ENCODE peak calls at places on chromosomes 3 and 15, in nine cellular contexts. One of them, this sample, is unnamed.

GRCh38 chr15:74269362-74270035 is 33.4 kb downstream of the CCDC33 start:
- DNase-seq in brain microvascular endothelial cell: no peak
- DNase-seq in OCI-LY7: no peak
- DNase-seq in kidney tubule cell: no peak
- DNase-seq in progenitor cell of endocrine pancreas: no peak
- DNase-seq in activated T-helper 9 cell treated with anti-CD3 and anti-CD28 coated beads, Interleukin-2, amount 50 U/mL, for 16 hours: no peak
- DNase-seq in Karpas-422: no peak
- DNase-seq in DMS79: no peak
- DNase-seq in HEK293T: no peak
- DNase-seq in this sample: no peak

GRCh38 chr15:60945196-60945595 is 283.9 kb downstream of the RORA start:
- DNase-seq in progenitor cell of endocrine pancreas: no peak
- DNase-seq in kidney tubule cell: no peak
- DNase-seq in OCI-LY7: no peak
- DNase-seq in DMS79: peak
- DNase-seq in HEK293T: no peak
- DNase-seq in brain microvascular endothelial cell: no peak
- DNase-seq in Karpas-422: no peak
- DNase-seq in activated T-helper 9 cell treated with anti-CD3 and anti-CD28 coated beads, Interleukin-2, amount 50 U/mL, for 16 hours: no peak
- DNase-seq in this sample: no peak

GRCh38 chr3:94150113-94150512 is 87.3 kb downstream of the NSUN3 start:
- DNase-seq in OCI-LY7: no peak
- DNase-seq in Karpas-422: no peak
- DNase-seq in DMS79: no peak
- DNase-seq in activated T-helper 9 cell treated with anti-CD3 and anti-CD28 coated beads, Interleukin-2, amount 50 U/mL, for 16 hours: no peak
- DNase-seq in HEK293T: no peak
- DNase-seq in brain microvascular endothelial cell: no peak
- DNase-seq in kidney tubule cell: no peak
- DNase-seq in progenitor cell of endocrine pancreas: no peak
- DNase-seq in this sample: no peak

GRCh38 chr3:181716916-181717315 is 5.2 kb downstream of the SOX2 start:
- DNase-seq in kidney tubule cell: no peak
- DNase-seq in brain microvascular endothelial cell: no peak
- DNase-seq in activated T-helper 9 cell treated with anti-CD3 and anti-CD28 coated beads, Interleukin-2, amount 50 U/mL, for 16 hours: no peak
- DNase-seq in DMS79: no peak
- DNase-seq in OCI-LY7: no peak
- DNase-seq in HEK293T: no peak
- DNase-seq in progenitor cell of endocrine pancreas: no peak
- DNase-seq in Karpas-422: no peak
- DNase-seq in this sample: no peak

GRCh38 chr3:128555881-128556280 is 62.9 kb upstream of the GATA2 start:
- DNase-seq in Karpas-422: no peak
- DNase-seq in brain microvascular endothelial cell: no peak
- DNase-seq in activated T-helper 9 cell treated with anti-CD3 and anti-CD28 coated beads, Interleukin-2, amount 50 U/mL, for 16 hours: no peak
- DNase-seq in HEK293T: no peak
- DNase-seq in kidney tubule cell: no peak
- DNase-seq in progenitor cell of endocrine pancreas: no peak
- DNase-seq in DMS79: no peak
- DNase-seq in OCI-LY7: no peak
- DNase-seq in this sample: no peak

GRCh38 chr15:31247404-31247803 is 79.2 kb upstream of the KLF13 start:
- DNase-seq in progenitor cell of endocrine pancreas: no peak
- DNase-seq in OCI-LY7: no peak
- DNase-seq in DMS79: no peak
- DNase-seq in activated T-helper 9 cell treated with anti-CD3 and anti-CD28 coated beads, Interleukin-2, amount 50 U/mL, for 16 hours: no peak
- DNase-seq in kidney tubule cell: no peak
- DNase-seq in HEK293T: no peak
- DNase-seq in brain microvascular endothelial cell: no peak
- DNase-seq in Karpas-422: no peak
- DNase-seq in this sample: no peak

GRCh38 chr15:33138000-33138399 is 56.5 kb downstream of the FMN1 start:
- DNase-seq in brain microvascular endothelial cell: no peak
- DNase-seq in DMS79: no peak
- DNase-seq in activated T-helper 9 cell treated with anti-CD3 and anti-CD28 coated beads, Interleukin-2, amount 50 U/mL, for 16 hours: no peak
- DNase-seq in Karpas-422: no peak
- DNase-seq in kidney tubule cell: no peak
- DNase-seq in HEK293T: no peak
- DNase-seq in progenitor cell of endocrine pancreas: no peak
- DNase-seq in OCI-LY7: no peak
- DNase-seq in this sample: no peak

GRCh38 chr15:40915106-40915661 is 14.0 kb upstream of the DLL4 start:
- DNase-seq in DMS79: no peak
- DNase-seq in HEK293T: no peak
- DNase-seq in progenitor cell of endocrine pancreas: no peak
- DNase-seq in Karpas-422: no peak
- DNase-seq in activated T-helper 9 cell treated with anti-CD3 and anti-CD28 coated beads, Interleukin-2, amount 50 U/mL, for 16 hours: no peak
- DNase-seq in brain microvascular endothelial cell: no peak
- DNase-seq in OCI-LY7: no peak
- DNase-seq in kidney tubule cell: no peak
- DNase-seq in this sample: no peak

GRCh38 chr3:30188713-30189112 is 417.7 kb upstream of the TGFBR2 start:
- DNase-seq in brain microvascular endothelial cell: peak
- DNase-seq in OCI-LY7: no peak
- DNase-seq in kidney tubule cell: peak
- DNase-seq in HEK293T: no peak
- DNase-seq in activated T-helper 9 cell treated with anti-CD3 and anti-CD28 coated beads, Interleukin-2, amount 50 U/mL, for 16 hours: no peak
- DNase-seq in Karpas-422: no peak
- DNase-seq in DMS79: peak
- DNase-seq in progenitor cell of endocrine pancreas: no peak
- DNase-seq in this sample: no peak

GRCh38 chr15:62854420-62855084 is 188.0 kb upstream of the TPM1 start:
- DNase-seq in Karpas-422: no peak
- DNase-seq in kidney tubule cell: no peak
- DNase-seq in HEK293T: no peak
- DNase-seq in activated T-helper 9 cell treated with anti-CD3 and anti-CD28 coated beads, Interleukin-2, amount 50 U/mL, for 16 hours: no peak
- DNase-seq in DMS79: no peak
- DNase-seq in progenitor cell of endocrine pancreas: no peak
- DNase-seq in OCI-LY7: no peak
- DNase-seq in brain microvascular endothelial cell: no peak
- DNase-seq in this sample: no peak

GRCh38 chr15:64070965-64071851 is 22.4 kb downstream of the CIAO2A start:
- DNase-seq in activated T-helper 9 cell treated with anti-CD3 and anti-CD28 coated beads, Interleukin-2, amount 50 U/mL, for 16 hours: no peak
- DNase-seq in kidney tubule cell: peak
- DNase-seq in Karpas-422: no peak
- DNase-seq in brain microvascular endothelial cell: peak
- DNase-seq in progenitor cell of endocrine pancreas: no peak
- DNase-seq in DMS79: no peak
- DNase-seq in HEK293T: no peak
- DNase-seq in OCI-LY7: no peak
- DNase-seq in this sample: no peak

GRCh38 chr3:159727506-159727905 is 261.1 kb upstream of the IL12A start:
- DNase-seq in activated T-helper 9 cell treated with anti-CD3 and anti-CD28 coated beads, Interleukin-2, amount 50 U/mL, for 16 hours: no peak
- DNase-seq in HEK293T: no peak
- DNase-seq in Karpas-422: no peak
- DNase-seq in progenitor cell of endocrine pancreas: no peak
- DNase-seq in DMS79: no peak
- DNase-seq in kidney tubule cell: no peak
- DNase-seq in OCI-LY7: no peak
- DNase-seq in brain microvascular endothelial cell: no peak
- DNase-seq in this sample: no peak

GRCh38 chr3:141379250-141379872 is 11.1 kb downstream of the ZBTB38 start:
- DNase-seq in HEK293T: no peak
- DNase-seq in activated T-helper 9 cell treated with anti-CD3 and anti-CD28 coated beads, Interleukin-2, amount 50 U/mL, for 16 hours: no peak
- DNase-seq in kidney tubule cell: no peak
- DNase-seq in progenitor cell of endocrine pancreas: no peak
- DNase-seq in OCI-LY7: peak
- DNase-seq in Karpas-422: no peak
- DNase-seq in brain microvascular endothelial cell: no peak
- DNase-seq in DMS79: no peak
- DNase-seq in this sample: no peak

GRCh38 chr3:16059081-16059537 is 115.4 kb upstream of the GALNT15 start:
- DNase-seq in kidney tubule cell: no peak
- DNase-seq in progenitor cell of endocrine pancreas: no peak
- DNase-seq in HEK293T: no peak
- DNase-seq in DMS79: no peak
- DNase-seq in Karpas-422: no peak
- DNase-seq in OCI-LY7: no peak
- DNase-seq in brain microvascular endothelial cell: no peak
- DNase-seq in activated T-helper 9 cell treated with anti-CD3 and anti-CD28 coated beads, Interleukin-2, amount 50 U/mL, for 16 hours: no peak
- DNase-seq in this sample: no peak

GRCh38 chr3:25592510-25592968 is 72.2 kb downstream of the TOP2B start:
- DNase-seq in progenitor cell of endocrine pancreas: no peak
- DNase-seq in OCI-LY7: peak
- DNase-seq in DMS79: no peak
- DNase-seq in brain microvascular endothelial cell: peak
- DNase-seq in activated T-helper 9 cell treated with anti-CD3 and anti-CD28 coated beads, Interleukin-2, amount 50 U/mL, for 16 hours: no peak
- DNase-seq in HEK293T: peak
- DNase-seq in kidney tubule cell: peak
- DNase-seq in Karpas-422: no peak
- DNase-seq in this sample: peak

GRCh38 chr3:177921153-177921552 is 615.1 kb upstream of the KCNMB2 start:
- DNase-seq in activated T-helper 9 cell treated with anti-CD3 and anti-CD28 coated beads, Interleukin-2, amount 50 U/mL, for 16 hours: no peak
- DNase-seq in kidney tubule cell: no peak
- DNase-seq in DMS79: no peak
- DNase-seq in brain microvascular endothelial cell: no peak
- DNase-seq in OCI-LY7: no peak
- DNase-seq in HEK293T: no peak
- DNase-seq in Karpas-422: no peak
- DNase-seq in progenitor cell of endocrine pancreas: no peak
- DNase-seq in this sample: no peak

GRCh38 chr3:13137808-13138565 is 64.8 kb upstream of the IQSEC1 start:
- DNase-seq in OCI-LY7: no peak
- DNase-seq in brain microvascular endothelial cell: no peak
- DNase-seq in kidney tubule cell: no peak
- DNase-seq in DMS79: no peak
- DNase-seq in activated T-helper 9 cell treated with anti-CD3 and anti-CD28 coated beads, Interleukin-2, amount 50 U/mL, for 16 hours: no peak
- DNase-seq in progenitor cell of endocrine pancreas: no peak
- DNase-seq in HEK293T: no peak
- DNase-seq in Karpas-422: no peak
- DNase-seq in this sample: peak

GRCh38 chr3:37811625-37812356 is 49.9 kb upstream of the CTDSPL start:
- DNase-seq in activated T-helper 9 cell treated with anti-CD3 and anti-CD28 coated beads, Interleukin-2, amount 50 U/mL, for 16 hours: no peak
- DNase-seq in OCI-LY7: no peak
- DNase-seq in DMS79: no peak
- DNase-seq in Karpas-422: no peak
- DNase-seq in brain microvascular endothelial cell: no peak
- DNase-seq in kidney tubule cell: no peak
- DNase-seq in progenitor cell of endocrine pancreas: no peak
- DNase-seq in HEK293T: no peak
- DNase-seq in this sample: no peak

GRCh38 chr3:53187430-53187829 is 26.4 kb downstream of the PRKCD start:
- DNase-seq in HEK293T: no peak
- DNase-seq in brain microvascular endothelial cell: no peak
- DNase-seq in OCI-LY7: no peak
- DNase-seq in progenitor cell of endocrine pancreas: no peak
- DNase-seq in DMS79: no peak
- DNase-seq in activated T-helper 9 cell treated with anti-CD3 and anti-CD28 coated beads, Interleukin-2, amount 50 U/mL, for 16 hours: no peak
- DNase-seq in kidney tubule cell: no peak
- DNase-seq in Karpas-422: no peak
- DNase-seq in this sample: no peak

GRCh38 chr15:34437687-34438086 is at the start of gene GOLGA8A:
- DNase-seq in OCI-LY7: no peak
- DNase-seq in HEK293T: peak
- DNase-seq in kidney tubule cell: peak
- DNase-seq in brain microvascular endothelial cell: peak
- DNase-seq in Karpas-422: no peak
- DNase-seq in DMS79: peak
- DNase-seq in progenitor cell of endocrine pancreas: peak
- DNase-seq in activated T-helper 9 cell treated with anti-CD3 and anti-CD28 coated beads, Interleukin-2, amount 50 U/mL, for 16 hours: peak
- DNase-seq in this sample: peak

GRCh38 chr15:76286231-76286879 is 24.9 kb downstream of the ETFA start:
- DNase-seq in activated T-helper 9 cell treated with anti-CD3 and anti-CD28 coated beads, Interleukin-2, amount 50 U/mL, for 16 hours: no peak
- DNase-seq in progenitor cell of endocrine pancreas: no peak
- DNase-seq in Karpas-422: no peak
- DNase-seq in brain microvascular endothelial cell: no peak
- DNase-seq in DMS79: no peak
- DNase-seq in HEK293T: no peak
- DNase-seq in OCI-LY7: peak
- DNase-seq in kidney tubule cell: no peak
- DNase-seq in this sample: no peak

GRCh38 chr15:39720721-39721611 is 61.7 kb downstream of the FSIP1 start:
- DNase-seq in OCI-LY7: no peak
- DNase-seq in DMS79: no peak
- DNase-seq in brain microvascular endothelial cell: peak
- DNase-seq in HEK293T: no peak
- DNase-seq in activated T-helper 9 cell treated with anti-CD3 and anti-CD28 coated beads, Interleukin-2, amount 50 U/mL, for 16 hours: no peak
- DNase-seq in Karpas-422: no peak
- DNase-seq in kidney tubule cell: peak
- DNase-seq in progenitor cell of endocrine pancreas: no peak
- DNase-seq in this sample: no peak

GRCh38 chr15:82540984-82541431 is 751 bp upstream of the RPS17 start:
- DNase-seq in activated T-helper 9 cell treated with anti-CD3 and anti-CD28 coated beads, Interleukin-2, amount 50 U/mL, for 16 hours: no peak
- DNase-seq in progenitor cell of endocrine pancreas: no peak
- DNase-seq in DMS79: no peak
- DNase-seq in kidney tubule cell: peak
- DNase-seq in Karpas-422: no peak
- DNase-seq in brain microvascular endothelial cell: no peak
- DNase-seq in OCI-LY7: no peak
- DNase-seq in HEK293T: peak
- DNase-seq in this sample: peak

This sample was measured in HAP-1.